ENCODE peak calls at places on chromosomes 2 and 18, in five cellular contexts. D, Y, K, U and F are unnamed samples.

GRCh38 chr2:65991332-65991731 is 443.6 kb upstream of the MEIS1 start:
- DNase-seq in Y (no peak), D (no peak), U (no peak), K (no peak), F (no peak)

GRCh38 chr2:227788556-227788955 is 25.1 kb upstream of the CCL20 start:
- DNase-seq in Y (no peak), D (no peak), U (no peak), K (no peak), F (peak)

GRCh38 chr2:48434101-48434500 is 95.9 kb upstream of the STON1 start:
- DNase-seq in Y (no peak), U (no peak), D (no peak), K (no peak), F (no peak)

GRCh38 chr2:98761267-98761781 is 30.4 kb upstream of the MGAT4A start:
- DNase-seq in D (no peak), U (no peak), Y (peak), K (no peak), F (no peak)

GRCh38 chr2:83162421-83162820 is 1296.7 kb downstream of the SUCLG1 start:
- DNase-seq in U (no peak), D (no peak), K (no peak), Y (no peak), F (no peak)

GRCh38 chr2:6368271-6368670 is 497.4 kb downstream of the CMPK2 start:
- DNase-seq in Y (no peak), D (no peak), K (no peak), U (no peak), F (no peak)

GRCh38 chr2:229725716-229726346 is 11.5 kb upstream of the DNER start:
- DNase-seq in K (peak), U (no peak), D (no peak), Y (no peak), F (peak)

GRCh38 chr18:64202229-64202835 is 53.4 kb upstream of the LINC00305 start:
- DNase-seq in D (no peak), Y (no peak), K (no peak), U (no peak), F (no peak)

GRCh38 chr2:67289921-67290371 is 107.2 kb upstream of the ETAA1 start:
- DNase-seq in Y (no peak), U (no peak), D (no peak), K (no peak), F (peak)

GRCh38 chr18:44246001-44246400 is 434.7 kb upstream of the SETBP1 start:
- DNase-seq in Y (no peak), U (no peak), D (no peak), K (no peak), F (no peak)

GRCh38 chr2:196123679-196124373 is 47.6 kb downstream of the STK17B start:
- DNase-seq in D (no peak), U (no peak), K (no peak), Y (no peak), F (no peak)

GRCh38 chr2:36459725-36460137 is 104.2 kb downstream of the CRIM1 start:
- DNase-seq in D (no peak), K (no peak), U (no peak), Y (no peak), F (no peak)

GRCh38 chr2:237693281-237694039 is 66.1 kb downstream of the LRRFIP1 start:
- DNase-seq in Y (peak), D (no peak), U (no peak), K (peak), F (peak)

GRCh38 chr2:73232471-73233153 is 427 bp downstream of the PRADC1 start:
- DNase-seq in Y (no peak), U (no peak), D (no peak), K (no peak), F (no peak)

GRCh38 chr18:22164337-22165048 is 4.9 kb upstream of the GATA6 start:
- DNase-seq in U (no peak), K (no peak), Y (no peak), D (no peak), F (no peak)

GRCh38 chr2:64522843-64523428 is 1.2 kb upstream of the AFTPH start:
- DNase-seq in Y (peak), U (peak), D (peak), K (peak), F (peak)

GRCh38 chr2:237453671-237454070 is 33.4 kb upstream of the MLPH start:
- DNase-seq in K (no peak), D (no peak), Y (no peak), U (no peak), F (no peak)

GRCh38 chr2:171723724-171724683 is 36.7 kb downstream of the DYNC1I2 start:
- DNase-seq in D (no peak), Y (no peak), K (no peak), U (no peak), F (no peak)

GRCh38 chr2:230176996-230177395 is 42.8 kb downstream of the SP110 start:
- DNase-seq in Y (no peak), U (no peak), K (no peak), D (no peak), F (no peak)

GRCh38 chr18:29430416-29430815 is 1253.5 kb upstream of the CDH2 start:
- DNase-seq in D (no peak), K (no peak), U (no peak), Y (no peak), F (no peak)

GRCh38 chr2:12317853-12318426 is 398.8 kb upstream of the TRIB2 start:
- DNase-seq in K (no peak), D (no peak), Y (no peak), U (no peak), F (peak)

GRCh38 chr18:27750014-27750413 is 426.9 kb downstream of the CDH2 start:
- DNase-seq in K (no peak), U (no peak), Y (no peak), D (peak), F (peak)

GRCh38 chr2:17606851-17607250 is 66.4 kb downstream of the VSNL1 start:
- DNase-seq in Y (no peak), D (no peak), K (no peak), U (no peak), F (no peak)
- H3K27ac ChIP-seq in Y (no peak), D (no peak), K (no peak), U (no peak), F (no peak)

DNA sequence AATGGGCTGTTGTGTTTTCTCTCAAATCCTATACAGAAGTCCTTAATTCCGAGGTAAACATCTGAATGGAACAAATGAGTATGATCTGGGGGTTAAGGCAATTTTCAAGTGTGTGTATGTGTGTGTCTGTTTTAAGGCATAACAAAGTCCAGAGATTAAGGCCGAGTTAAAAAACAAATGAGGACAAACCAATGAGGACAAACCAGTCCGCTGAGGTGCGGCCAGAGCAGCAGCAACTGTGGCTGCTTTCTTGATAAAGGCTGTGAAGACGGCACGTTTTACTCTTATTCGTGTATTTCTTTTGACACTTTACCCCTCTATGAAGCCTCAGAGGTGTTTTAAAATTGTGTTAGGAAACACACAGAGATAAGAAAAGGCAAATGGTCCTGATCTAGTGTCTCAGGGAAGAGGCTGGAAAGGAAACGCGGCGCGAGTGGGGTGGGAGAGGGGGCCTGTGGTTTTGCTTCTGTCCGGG is 495 bp upstream of the GULP1 start:
- DNase-seq in K (no peak), U (peak), Y (no peak), D (no peak), F (no peak)
- H3K27ac ChIP-seq in K (peak), U (peak), Y (peak), D (peak), F (peak)

GRCh38 chr2:46537046-46537445 is 57.7 kb downstream of the TMEM247 start:
- DNase-seq in K (no peak), Y (no peak), U (no peak), D (no peak), F (no peak)
- H3K27ac ChIP-seq in K (no peak), Y (no peak), U (no peak), D (no peak), F (no peak)

DNA sequence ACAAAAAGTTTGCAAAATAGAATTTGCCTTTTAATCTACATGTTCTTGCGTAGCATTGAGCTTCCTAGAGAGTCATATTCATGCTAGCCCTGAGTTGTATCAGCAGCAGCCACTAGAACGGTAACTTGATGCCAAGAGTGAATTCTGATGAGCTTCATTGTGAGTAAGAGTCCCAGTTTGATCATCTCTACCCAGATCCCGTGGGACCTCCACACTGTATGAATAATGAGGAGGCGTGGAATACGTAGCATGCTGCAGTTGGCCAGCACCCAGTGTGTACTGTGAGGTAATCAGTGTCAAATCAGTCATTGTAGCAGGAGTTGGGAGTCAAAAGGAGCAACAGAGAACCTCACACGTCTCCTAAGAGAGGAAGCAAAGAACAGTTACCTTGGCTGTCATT is 197.9 kb downstream of the NEDD4L start:
- DNase-seq in U (no peak), Y (no peak), K (no peak), D (no peak), F (peak)
- H3K27ac ChIP-seq in U (no peak), Y (no peak), K (no peak), D (no peak), F (no peak)

GRCh38 chr2:29729932-29730331 is 191.5 kb downstream of the ALK start:
- DNase-seq in K (no peak), Y (no peak), U (no peak), D (no peak), F (no peak)

GRCh38 chr2:29726976-29727375 is 194.4 kb downstream of the ALK start:
- DNase-seq in D (no peak), U (no peak), Y (no peak), K (no peak), F (no peak)

GRCh38 chr2:29733945-29734344 is 187.4 kb downstream of the ALK start:
- DNase-seq in Y (no peak), U (no peak), K (no peak), D (no peak), F (no peak)

DNA sequence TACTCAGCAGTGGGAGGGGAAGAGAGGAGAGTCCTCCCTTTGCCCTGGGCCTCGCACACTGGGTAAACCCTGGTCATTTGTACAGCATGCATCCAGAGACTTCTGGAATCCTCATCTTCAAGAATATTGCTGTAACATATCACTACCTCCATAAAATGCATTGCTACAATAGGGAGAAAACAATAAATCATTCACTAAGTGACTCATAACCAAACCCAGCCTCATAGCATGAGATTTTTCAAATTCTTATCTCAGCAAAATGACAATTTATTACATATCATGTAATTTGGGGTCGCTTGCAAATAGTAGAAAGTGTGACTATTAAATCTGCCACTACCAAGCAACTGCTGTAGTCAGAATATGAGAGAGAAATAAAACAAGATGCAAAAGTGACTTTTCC is 189.4 kb downstream of the ALK start:
- DNase-seq in U (no peak), K (no peak), D (no peak), Y (no peak), F (no peak)
- H3K27ac ChIP-seq in U (no peak), K (no peak), D (no peak), Y (no peak), F (no peak)

GRCh38 chr2:212902421-212902820 is 249.0 kb downstream of the IKZF2 start:
- DNase-seq in K (no peak), U (no peak), Y (no peak), D (no peak), F (no peak)
- H3K27ac ChIP-seq in K (no peak), U (no peak), Y (no peak), D (no peak), F (peak)

DNA sequence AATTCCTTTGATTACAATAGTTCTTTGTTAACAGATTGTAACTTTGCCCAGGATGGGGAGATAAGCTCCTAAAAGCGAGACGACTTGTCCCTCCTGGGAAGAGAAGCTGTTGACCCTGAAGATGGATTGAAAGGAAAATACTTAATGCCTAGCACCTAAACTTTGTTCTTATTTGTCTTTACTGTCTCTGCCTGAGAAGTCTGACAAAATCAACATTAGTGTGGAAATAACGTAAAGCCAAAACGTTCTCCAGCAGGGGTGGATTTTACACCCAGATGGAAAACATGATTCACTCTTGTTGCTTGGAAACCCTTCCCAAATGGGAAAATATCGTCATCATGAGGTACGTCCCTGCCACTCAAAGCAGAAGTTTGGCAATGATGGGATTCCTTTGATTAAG is 450.1 kb downstream of the SLC4A3 start:
- DNase-seq in K (no peak), U (no peak), Y (no peak), D (peak), F (no peak)
- H3K27ac ChIP-seq in K (no peak), U (peak), Y (no peak), D (no peak), F (no peak)

DNA sequence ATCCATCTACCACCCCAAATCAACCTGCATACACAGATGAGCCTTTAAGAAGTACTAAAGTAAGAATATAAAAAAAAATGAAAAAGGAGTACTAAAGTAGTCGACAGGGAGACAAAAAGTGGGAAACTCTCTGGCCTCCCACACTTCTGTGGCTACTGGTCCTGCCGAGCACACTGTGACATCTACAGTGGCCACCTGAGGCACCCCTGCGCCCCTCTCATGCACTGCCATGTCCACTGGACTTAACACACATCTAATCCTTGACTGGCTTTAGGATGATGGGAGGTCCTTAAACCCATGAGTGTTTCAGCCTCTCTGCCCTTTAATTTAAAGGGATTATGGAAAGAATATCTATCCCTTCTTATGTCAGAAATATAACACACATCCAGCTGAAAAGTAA is 71.2 kb downstream of the MREG start:
- DNase-seq in U (no peak), K (no peak), Y (no peak), D (no peak), F (no peak)
- H3K27ac ChIP-seq in U (no peak), K (no peak), Y (no peak), D (no peak), F (no peak)